ENCODE peak calls at places on chromosomes 4 and X, in six cellular contexts. One of them, this sample, is unnamed.

GRCh38 chr4:149465941-149466340 is 349.7 kb downstream of the IQCM start:
- DNase-seq in coronary artery: no peak
- DNase-seq in T-helper 9 cell: no peak
- DNase-seq in Right ventricle myocardium superior: no peak
- DNase-seq in IMR-90: peak; percentile 18
- DNase-seq in NCI-H1694: no peak
- DNase-seq in this sample: peak; percentile 87

GRCh38 chr4:113738251-113738650 is 23.3 kb downstream of the CAMK2D start:
- DNase-seq in NCI-H1694: no peak
- DNase-seq in Right ventricle myocardium superior: no peak
- DNase-seq in IMR-90: peak; percentile 83
- DNase-seq in T-helper 9 cell: no peak
- DNase-seq in coronary artery: no peak
- DNase-seq in this sample: peak; percentile 73

GRCh38 chr4:80495847-80496246 is 160.3 kb downstream of the CFAP299 start:
- DNase-seq in NCI-H1694: no peak
- DNase-seq in Right ventricle myocardium superior: no peak
- DNase-seq in coronary artery: no peak
- DNase-seq in IMR-90: no peak
- DNase-seq in T-helper 9 cell: no peak
- DNase-seq in this sample: no peak

GRCh38 chr4:64271601-64272081 is 137.6 kb downstream of the TECRL start:
- DNase-seq in NCI-H1694: no peak
- DNase-seq in Right ventricle myocardium superior: peak; percentile 47
- DNase-seq in T-helper 9 cell: no peak
- DNase-seq in coronary artery: no peak
- DNase-seq in IMR-90: no peak
- DNase-seq in this sample: no peak

GRCh38 chr4:45453258-45453841 is 670.5 kb downstream of the GABRG1 start:
- DNase-seq in T-helper 9 cell: no peak
- DNase-seq in IMR-90: no peak
- DNase-seq in coronary artery: no peak
- DNase-seq in Right ventricle myocardium superior: no peak
- DNase-seq in NCI-H1694: peak; percentile 24
- DNase-seq in this sample: no peak

GRCh38 chrX:42176790-42177189 is 253.4 kb upstream of the CASK start:
- DNase-seq in IMR-90: no peak
- DNase-seq in T-helper 9 cell: no peak
- DNase-seq in Right ventricle myocardium superior: no peak
- DNase-seq in NCI-H1694: no peak
- DNase-seq in coronary artery: no peak
- DNase-seq in this sample: no peak

GRCh38 chrX:119989905-119990408 is 46.4 kb upstream of the NKAP start:
- DNase-seq in NCI-H1694: no peak
- DNase-seq in IMR-90: no peak
- DNase-seq in Right ventricle myocardium superior: no peak
- DNase-seq in coronary artery: no peak
- DNase-seq in T-helper 9 cell: no peak
- DNase-seq in this sample: no peak

GRCh38 chr4:179625391-179625790 is 2183.2 kb upstream of the AGA start:
- DNase-seq in coronary artery: no peak
- DNase-seq in Right ventricle myocardium superior: no peak
- DNase-seq in T-helper 9 cell: no peak
- DNase-seq in IMR-90: peak; percentile 91
- DNase-seq in NCI-H1694: no peak
- DNase-seq in this sample: no peak

GRCh38 chrX:12975999-12976558 is 1.2 kb downstream of the TMSB4X start:
- DNase-seq in coronary artery: no peak
- DNase-seq in T-helper 9 cell: no peak
- DNase-seq in NCI-H1694: no peak
- DNase-seq in Right ventricle myocardium superior: peak; percentile 66
- DNase-seq in IMR-90: peak; percentile 36
- DNase-seq in this sample: peak; percentile 51

GRCh38 chrX:139094671-139095592 is 383.4 kb upstream of the FGF13 start:
- DNase-seq in Right ventricle myocardium superior: no peak
- DNase-seq in IMR-90: no peak
- DNase-seq in NCI-H1694: no peak
- DNase-seq in T-helper 9 cell: no peak
- DNase-seq in coronary artery: no peak
- DNase-seq in this sample: no peak

GRCh38 chrX:47513697-47514085 is 30.7 kb upstream of the ZNF41 start:
- DNase-seq in NCI-H1694: no peak
- DNase-seq in Right ventricle myocardium superior: no peak
- DNase-seq in IMR-90: no peak
- DNase-seq in T-helper 9 cell: no peak
- DNase-seq in coronary artery: no peak
- DNase-seq in this sample: peak; percentile 78

GRCh38 chrX:149641832-149642231 is 10.2 kb upstream of the TMEM185A start:
- DNase-seq in NCI-H1694: no peak
- DNase-seq in Right ventricle myocardium superior: no peak
- DNase-seq in T-helper 9 cell: no peak
- DNase-seq in coronary artery: no peak
- DNase-seq in IMR-90: no peak
- DNase-seq in this sample: no peak

GRCh38 chr4:2852481-2852881 is 8.8 kb downstream of the ADD1 start:
- DNase-seq in coronary artery: no peak
- DNase-seq in Right ventricle myocardium superior: peak; percentile 74
- DNase-seq in NCI-H1694: no peak
- DNase-seq in T-helper 9 cell: no peak
- DNase-seq in IMR-90: no peak
- DNase-seq in this sample: no peak

GRCh38 chr4:124501579-124501978 is 211.0 kb downstream of the ANKRD50 start:
- DNase-seq in IMR-90: no peak
- DNase-seq in NCI-H1694: no peak
- DNase-seq in Right ventricle myocardium superior: no peak
- DNase-seq in coronary artery: no peak
- DNase-seq in T-helper 9 cell: no peak
- DNase-seq in this sample: no peak

GRCh38 chr4:29046716-29047115 is 1673.5 kb upstream of the PCDH7 start:
- DNase-seq in NCI-H1694: no peak
- DNase-seq in IMR-90: peak; percentile 93
- DNase-seq in Right ventricle myocardium superior: no peak
- DNase-seq in coronary artery: no peak
- DNase-seq in T-helper 9 cell: no peak
- DNase-seq in this sample: peak; percentile 83

GRCh38 chr4:42573249-42573648 is 83.7 kb downstream of the ATP8A1 start:
- DNase-seq in T-helper 9 cell: no peak
- DNase-seq in IMR-90: no peak
- DNase-seq in coronary artery: no peak
- DNase-seq in Right ventricle myocardium superior: no peak
- DNase-seq in NCI-H1694: no peak
- DNase-seq in this sample: no peak

GRCh38 chr4:165810726-165811125 is 62.3 kb upstream of the TLL1 start:
- DNase-seq in coronary artery: no peak
- DNase-seq in IMR-90: no peak
- DNase-seq in NCI-H1694: no peak
- DNase-seq in Right ventricle myocardium superior: no peak
- DNase-seq in T-helper 9 cell: no peak
- DNase-seq in this sample: peak; percentile 58

GRCh38 chr4:73661646-73662119 is 41.4 kb upstream of the RASSF6 start:
- DNase-seq in NCI-H1694: no peak
- DNase-seq in Right ventricle myocardium superior: no peak
- DNase-seq in coronary artery: no peak
- DNase-seq in IMR-90: peak; percentile 99
- DNase-seq in T-helper 9 cell: no peak
- DNase-seq in this sample: peak; percentile 100

GRCh38 chr4:74123065-74123728 is 24.2 kb upstream of the CXCL2 start:
- DNase-seq in Right ventricle myocardium superior: peak; percentile 43
- DNase-seq in coronary artery: no peak
- DNase-seq in T-helper 9 cell: no peak
- DNase-seq in NCI-H1694: no peak
- DNase-seq in IMR-90: peak; percentile 15
- DNase-seq in this sample: peak; percentile 63

GRCh38 chr4:51858605-51859211 is 15.8 kb downstream of the DCUN1D4 start:
- DNase-seq in NCI-H1694: no peak
- DNase-seq in coronary artery: no peak
- DNase-seq in IMR-90: peak; percentile 43
- DNase-seq in Right ventricle myocardium superior: no peak
- DNase-seq in T-helper 9 cell: no peak
- DNase-seq in this sample: no peak

GRCh38 chr4:151436093-151436518 is 27.1 kb downstream of the FHIP1A start:
- DNase-seq in coronary artery: no peak
- DNase-seq in IMR-90: peak; percentile 40
- DNase-seq in Right ventricle myocardium superior: no peak
- DNase-seq in T-helper 9 cell: no peak
- DNase-seq in NCI-H1694: no peak
- DNase-seq in this sample: no peak

GRCh38 chr4:142036795-142037583 is 400.6 kb downstream of the IL15 start:
- DNase-seq in Right ventricle myocardium superior: no peak
- DNase-seq in IMR-90: peak; percentile 41
- DNase-seq in T-helper 9 cell: no peak
- DNase-seq in NCI-H1694: no peak
- DNase-seq in coronary artery: no peak
- DNase-seq in this sample: no peak

GRCh38 chrX:150018931-150019331 is 80.6 kb upstream of the EOLA2 start:
- DNase-seq in IMR-90: peak; percentile 82
- DNase-seq in NCI-H1694: no peak
- DNase-seq in T-helper 9 cell: no peak
- DNase-seq in coronary artery: no peak
- DNase-seq in Right ventricle myocardium superior: no peak
- DNase-seq in this sample: peak; percentile 88

GRCh38 chr4:182449186-182449880 is 206.1 kb downstream of the TENM3 start:
- DNase-seq in IMR-90: peak; percentile 49
- DNase-seq in NCI-H1694: peak; percentile 13
- DNase-seq in T-helper 9 cell: no peak
- DNase-seq in Right ventricle myocardium superior: no peak
- DNase-seq in coronary artery: no peak
- DNase-seq in this sample: peak; percentile 58

GRCh38 chrX:40863671-40864070 is 128.3 kb upstream of the MED14 start:
- DNase-seq in Right ventricle myocardium superior: no peak
- DNase-seq in NCI-H1694: no peak
- DNase-seq in T-helper 9 cell: no peak
- DNase-seq in IMR-90: no peak
- DNase-seq in coronary artery: no peak
- DNase-seq in this sample: no peak

GRCh38 chr4:5660185-5660584 is 48.2 kb downstream of the EVC2 start:
- DNase-seq in coronary artery: no peak
- DNase-seq in IMR-90: peak; percentile 52
- DNase-seq in NCI-H1694: no peak
- DNase-seq in T-helper 9 cell: no peak
- DNase-seq in Right ventricle myocardium superior: no peak
- DNase-seq in this sample: no peak

GRCh38 chr4:128322986-128323385 is 35.4 kb upstream of the PGRMC2 start:
- DNase-seq in coronary artery: no peak
- DNase-seq in Right ventricle myocardium superior: no peak
- DNase-seq in IMR-90: peak; percentile 89
- DNase-seq in NCI-H1694: no peak
- DNase-seq in T-helper 9 cell: no peak
- DNase-seq in this sample: peak; percentile 80

GRCh38 chr4:85166318-85166717 is 199.8 kb upstream of the WDFY3 start:
- DNase-seq in T-helper 9 cell: no peak
- DNase-seq in NCI-H1694: no peak
- DNase-seq in Right ventricle myocardium superior: no peak
- DNase-seq in coronary artery: no peak
- DNase-seq in IMR-90: no peak
- DNase-seq in this sample: no peak

GRCh38 chr4:17781072-17781830 is at the start of gene FAM184B:
- DNase-seq in coronary artery: no peak
- DNase-seq in IMR-90: no peak
- DNase-seq in NCI-H1694: no peak
- DNase-seq in Right ventricle myocardium superior: no peak
- DNase-seq in T-helper 9 cell: no peak
- DNase-seq in this sample: no peak

GRCh38 chrX:134782796-134783195 is 124.5 kb upstream of the PLAC1 start:
- DNase-seq in NCI-H1694: peak; percentile 35
- DNase-seq in IMR-90: peak; percentile 59
- DNase-seq in Right ventricle myocardium superior: no peak
- DNase-seq in coronary artery: no peak
- DNase-seq in T-helper 9 cell: no peak
- DNase-seq in this sample: peak; percentile 47

GRCh38 chr4:54527532-54527931 is 130.2 kb upstream of the KIT start:
- DNase-seq in Right ventricle myocardium superior: no peak
- DNase-seq in T-helper 9 cell: no peak
- DNase-seq in coronary artery: no peak
- DNase-seq in IMR-90: no peak
- DNase-seq in NCI-H1694: no peak
- DNase-seq in this sample: no peak

GRCh38 chrX:85244411-85245210 is 820 bp downstream of the ZNF711 start:
- DNase-seq in IMR-90: peak; percentile 7
- DNase-seq in coronary artery: no peak
- DNase-seq in T-helper 9 cell: no peak
- DNase-seq in NCI-H1694: peak; percentile 48
- DNase-seq in Right ventricle myocardium superior: no peak
- DNase-seq in this sample: peak; percentile 6

GRCh38 chr4:83657336-83657735 is 121.4 kb downstream of the GPAT3 start:
- DNase-seq in NCI-H1694: no peak
- DNase-seq in IMR-90: no peak
- DNase-seq in T-helper 9 cell: no peak
- DNase-seq in Right ventricle myocardium superior: no peak
- DNase-seq in coronary artery: no peak
- DNase-seq in this sample: no peak

GRCh38 chrX:153946910-153947769 is 2.7 kb upstream of the RENBP start:
- DNase-seq in Right ventricle myocardium superior: peak; percentile 81
- DNase-seq in NCI-H1694: peak; percentile 81
- DNase-seq in IMR-90: peak; percentile 68
- DNase-seq in coronary artery: no peak
- DNase-seq in T-helper 9 cell: peak; percentile 73
- DNase-seq in this sample: peak; percentile 67